ENCODE peak calls at places on chromosome 3, in eight cellular contexts. Z is HuH-7.5, B is WTC11, H is EL, F is AG08396, S is iris pigment epithelial cell, E is testis, C is SK-N-DZ. U is an unnamed sample.

GRCh38 chr3:78645628-78646310 is 1122.0 kb downstream of the ROBO1 start:
- DNase-seq in Z (no peak), B (no peak), H (peak), F (peak), S (peak), E (no peak), C (peak), U (peak)

GRCh38 chr3:75260-75659 is 121.3 kb upstream of the CHL1 start:
- DNase-seq in Z (no peak), B (no peak), H (no peak), F (no peak), S (no peak), E (no peak), C (no peak), U (no peak)

GRCh38 chr3:37130448-37130847 is 43.9 kb downstream of the LRRFIP2 start:
- DNase-seq in Z (no peak), B (no peak), H (no peak), F (no peak), S (no peak), E (no peak), C (no peak), U (no peak)

GRCh38 chr3:39460677-39461076 is 6.8 kb upstream of the MOBP start:
- DNase-seq in Z (no peak), B (no peak), H (no peak), F (no peak), S (no peak), E (no peak), C (no peak), U (no peak)

GRCh38 chr3:56491566-56491965 is 23.3 kb upstream of the ERC2 start:
- DNase-seq in Z (no peak), B (no peak), H (no peak), F (no peak), S (peak), E (no peak), C (no peak), U (peak)

GRCh38 chr3:106249159-106249558 is 380.3 kb upstream of the CBLB start:
- DNase-seq in Z (peak), B (no peak), H (peak), F (peak), S (peak), E (no peak), C (no peak), U (no peak)

GRCh38 chr3:149058602-149059001 is 27.7 kb downstream of the HLTF start:
- DNase-seq in Z (no peak), B (no peak), H (no peak), F (no peak), S (no peak), E (no peak), C (no peak), U (no peak)

GRCh38 chr3:171446801-171447578 is 13.2 kb downstream of the TNIK start:
- DNase-seq in Z (no peak), B (no peak), H (peak), F (peak), S (peak), E (no peak), C (no peak), U (peak)

GRCh38 chr3:184228376-184229137 is 828 bp upstream of the VWA5B2 start:
- DNase-seq in Z (no peak), B (no peak), H (no peak), F (no peak), S (no peak), E (no peak), C (no peak), U (no peak)

GRCh38 chr3:39752751-39753150 is 56.7 kb upstream of the MYRIP start:
- DNase-seq in Z (no peak), B (no peak), H (peak), F (no peak), S (no peak), E (no peak), C (peak), U (no peak)

GRCh38 chr3:45330500-45331295 is 57.7 kb upstream of the LARS2 start:
- DNase-seq in Z (no peak), B (no peak), H (no peak), F (no peak), S (no peak), E (no peak), C (no peak), U (no peak)

GRCh38 chr3:114839476-114839875 is 307.6 kb downstream of the ZBTB20 start:
- DNase-seq in Z (no peak), B (no peak), H (peak), F (no peak), S (peak), E (no peak), C (peak), U (peak)

GRCh38 chr3:188272481-188273372 is 118.8 kb downstream of the LPP start:
- DNase-seq in Z (no peak), B (no peak), H (peak), F (no peak), S (peak), E (no peak), C (no peak), U (peak)

GRCh38 chr3:140771030-140771677 is 93.3 kb downstream of the TRIM42 start:
- DNase-seq in Z (no peak), B (no peak), H (no peak), F (no peak), S (no peak), E (no peak), C (no peak), U (no peak)

GRCh38 chr3:161413127-161413854 is 42.0 kb upstream of the SPTSSB start:
- DNase-seq in Z (no peak), B (no peak), H (peak), F (peak), S (peak), E (peak), C (peak), U (peak)

GRCh38 chr3:79477242-79477641 is 290.6 kb downstream of the ROBO1 start:
- DNase-seq in Z (no peak), B (no peak), H (no peak), F (no peak), S (no peak), E (no peak), C (no peak), U (no peak)

GRCh38 chr3:15300318-15301078 is 31.9 kb downstream of the SH3BP5 start:
- DNase-seq in Z (no peak), B (no peak), H (peak), F (peak), S (peak), E (no peak), C (no peak), U (peak)

GRCh38 chr3:149969945-149970715 is 565 bp downstream of the PFN2 start:
- DNase-seq in Z (peak), B (peak), H (peak), F (peak), S (peak), E (peak), C (peak), U (peak)

GRCh38 chr3:77259701-77260100 is 219.8 kb downstream of the ROBO2 start:
- DNase-seq in Z (no peak), B (no peak), H (no peak), F (no peak), S (no peak), E (no peak), C (no peak), U (no peak)

GRCh38 chr3:59451041-59451763 is 401.4 kb upstream of the CFAP20DC start:
- DNase-seq in Z (no peak), B (no peak), H (no peak), F (no peak), S (no peak), E (no peak), C (no peak), U (no peak)

GRCh38 chr3:127597020-127597771 is 1.0 kb upstream of the MCM2 start:
- DNase-seq in Z (no peak), B (no peak), H (no peak), F (no peak), S (no peak), E (no peak), C (peak), U (no peak)

GRCh38 chr3:29215948-29216347 is 64.9 kb upstream of the RBMS3 start:
- DNase-seq in Z (no peak), B (no peak), H (peak), F (peak), S (peak), E (no peak), C (no peak), U (peak)

GRCh38 chr3:47261301-47261700 is 21.3 kb downstream of the KIF9 start:
- DNase-seq in Z (no peak), B (no peak), H (peak), F (no peak), S (no peak), E (no peak), C (no peak), U (no peak)

GRCh38 chr3:117562000-117562399 is 852.4 kb downstream of the TUSC7 start:
- DNase-seq in Z (no peak), B (no peak), H (no peak), F (no peak), S (no peak), E (no peak), C (no peak), U (no peak)

GRCh38 chr3:133855772-133856171 is 39.9 kb downstream of the RAB6B start:
- DNase-seq in Z (no peak), B (no peak), H (peak), F (no peak), S (peak), E (no peak), C (no peak), U (no peak)

GRCh38 chr3:73226026-73226425 is 164.6 kb downstream of the EBLN2 start:
- DNase-seq in Z (no peak), B (no peak), H (no peak), F (no peak), S (no peak), E (no peak), C (peak), U (no peak)

GRCh38 chr3:103295974-103296570 is 861.3 kb downstream of the ZPLD1 start:
- DNase-seq in Z (no peak), B (no peak), H (peak), F (no peak), S (peak), E (no peak), C (peak), U (peak)

GRCh38 chr3:153443961-153444360 is 281.9 kb downstream of the RAP2B start:
- DNase-seq in Z (no peak), B (no peak), H (peak), F (no peak), S (peak), E (no peak), C (no peak), U (peak)

U was measured in amniotic epithelial cell.